ENCODE peak calls at places on chromosomes 12 and 14, in four cellular contexts. K is foreskin fibroblast, Y is dorsolateral prefrontal cortex, J is ovary. I is an unnamed sample.

GRCh38 chr14:101774814-101775213 is 13.3 kb downstream of the PPP2R5C start:
- DNase-seq in K (no peak), Y (no peak), J (no peak), I (peak)

GRCh38 chr12:122064780-122065588 is 13.6 kb upstream of the MLXIP start:
- DNase-seq in K (peak), Y (no peak), J (peak), I (peak)

GRCh38 chr12:87165733-87166375 is 863.3 kb downstream of the C12orf50 start:
- DNase-seq in K (no peak), Y (no peak), J (no peak), I (no peak)

GRCh38 chr12:109721276-109721675 is 7.7 kb downstream of the FAM222A start:
- DNase-seq in K (no peak), Y (no peak), J (no peak), I (no peak)

GRCh38 chr12:96310067-96310466 is 90.2 kb downstream of the CDK17 start:
- DNase-seq in K (no peak), Y (no peak), J (no peak), I (no peak)

GRCh38 chr14:75070383-75070782 is 942 bp downstream of the ZC2HC1C start:
- DNase-seq in K (peak), Y (no peak), J (no peak), I (no peak)

GRCh38 chr12:46523446-46523845 is 150.9 kb upstream of the SLC38A2 start:
- DNase-seq in K (no peak), Y (no peak), J (no peak), I (no peak)

GRCh38 chr12:14238224-14238792 is 127.2 kb upstream of the ATF7IP start:
- DNase-seq in K (peak), Y (no peak), J (no peak), I (no peak)

GRCh38 chr14:37363661-37364060 is 165.9 kb downstream of the MIPOL1 start:
- DNase-seq in K (no peak), Y (no peak), J (no peak), I (no peak)

GRCh38 chr12:70443274-70443673 is 77.2 kb downstream of the KCNMB4 start:
- DNase-seq in K (peak), Y (no peak), J (no peak), I (no peak)

GRCh38 chr14:90382491-90383125 is 14.2 kb upstream of the CALM1 start:
- DNase-seq in K (peak), Y (peak), J (peak), I (peak)

DNA sequence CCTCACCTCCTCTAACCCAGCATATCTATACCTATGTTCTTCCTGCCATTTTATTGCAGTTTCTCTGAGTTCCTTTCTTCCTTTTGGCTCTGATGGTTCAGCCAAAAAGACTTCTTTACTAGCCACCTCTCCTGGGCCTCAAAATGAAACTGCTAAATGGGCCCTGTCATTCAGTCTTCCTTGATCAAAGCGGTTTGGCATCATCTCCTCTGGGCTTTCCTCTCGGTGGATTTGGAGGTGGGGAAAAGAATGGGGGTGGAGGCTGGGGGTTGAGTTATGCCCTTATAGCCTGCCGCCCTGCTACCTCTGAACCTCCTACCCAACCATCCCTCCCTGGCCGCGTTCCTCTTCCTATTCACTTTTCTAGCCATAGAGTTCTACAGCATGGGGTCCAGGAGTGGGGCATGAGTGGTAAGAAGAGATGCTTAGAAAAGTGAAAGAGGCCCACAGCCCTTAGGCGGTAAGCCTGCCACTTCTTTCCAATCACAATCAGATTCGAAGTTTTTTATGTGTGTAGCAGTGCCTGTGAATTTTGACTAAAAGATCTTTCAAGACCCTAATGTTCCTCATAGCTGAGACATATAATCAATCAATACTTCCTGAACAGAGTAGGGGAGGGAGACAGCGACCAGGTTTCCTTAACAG is 2.5 kb downstream of the AJUBA start:
- DNase-seq in K (peak), Y (no peak), J (no peak), I (no peak)
- H3K4me3 ChIP-seq in K (peak), Y (no peak), J (peak), I (peak)

GRCh38 chr14:104138098-104138890 is at the start of gene KIF26A:
- DNase-seq in K (no peak), Y (no peak), J (peak), I (peak)

GRCh38 chr14:104138891-104139459 is 588 bp downstream of the KIF26A start:
- DNase-seq in K (peak), Y (no peak), J (peak), I (no peak)

GRCh38 chr14:104136472-104137296 is 1.7 kb upstream of the KIF26A start:
- DNase-seq in K (peak), Y (no peak), J (peak), I (peak)

GRCh38 chr14:104135904-104136471 is 2.4 kb upstream of the KIF26A start:
- DNase-seq in K (no peak), Y (no peak), J (peak), I (no peak)

GRCh38 chr14:104137297-104138097 is 890 bp upstream of the KIF26A start:
- DNase-seq in K (peak), Y (peak), J (peak), I (peak)
- H3K4me3 ChIP-seq in K (peak), Y (peak), J (peak), I (peak)

DNA sequence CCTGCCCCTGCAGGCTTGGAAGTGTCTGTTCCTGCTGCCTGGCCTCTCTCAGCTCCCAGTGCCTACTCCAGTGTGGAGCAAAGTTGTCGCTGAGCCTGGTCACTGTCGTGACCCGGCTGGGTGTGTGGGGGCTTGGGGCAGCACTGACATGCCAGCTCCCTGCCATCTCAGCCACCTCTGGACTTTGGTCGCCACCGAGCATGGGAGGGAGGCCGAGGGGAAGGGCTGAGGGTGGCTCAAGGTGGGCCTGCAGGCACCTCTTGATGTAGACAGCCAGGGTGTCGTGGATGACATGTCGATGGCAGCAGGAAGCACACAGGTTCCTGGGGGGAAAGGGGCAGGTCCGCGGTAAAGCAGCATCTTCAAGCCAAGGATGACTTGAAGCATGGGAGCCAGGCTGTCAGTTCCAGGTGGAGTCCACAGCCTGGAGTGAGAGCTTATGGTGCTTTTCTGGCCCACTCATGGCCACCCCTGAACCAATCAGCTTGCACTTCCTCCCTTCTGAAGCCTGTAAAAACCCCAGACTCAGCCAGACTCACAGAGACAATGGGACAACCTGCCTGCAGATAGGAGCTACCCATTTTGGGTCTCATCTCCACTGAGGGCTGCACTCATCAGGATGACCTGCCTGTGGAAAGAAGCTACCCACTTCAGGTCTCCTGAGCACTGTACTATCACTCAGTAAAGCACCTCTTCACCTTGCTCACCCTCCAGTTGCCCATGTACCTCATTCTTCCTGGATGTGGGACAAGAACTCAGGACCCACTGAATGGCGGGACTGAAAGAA is 210.1 kb downstream of the MON2 start:
- DNase-seq in K (no peak), Y (no peak), J (no peak), I (no peak)
- H3K4me3 ChIP-seq in K (no peak), Y (no peak), J (no peak), I (no peak)

GRCh38 chr14:76376878-76377523 is 1.1 kb downstream of the ESRRB start:
- DNase-seq in K (peak), Y (no peak), J (no peak), I (no peak)

GRCh38 chr14:76376001-76376404 is at the start of gene ESRRB:
- DNase-seq in K (peak), Y (no peak), J (no peak), I (no peak)

GRCh38 chr14:76375484-76375883 is 453 bp upstream of the ESRRB start:
- DNase-seq in K (no peak), Y (no peak), J (no peak), I (no peak)

GRCh38 chr14:76377675-76378074 is 1.7 kb downstream of the ESRRB start:
- DNase-seq in K (no peak), Y (no peak), J (no peak), I (no peak)

GRCh38 chr14:76376409-76376877 is 506 bp downstream of the ESRRB start:
- DNase-seq in K (no peak), Y (no peak), J (no peak), I (no peak)
- H3K4me3 ChIP-seq in K (no peak), Y (peak), J (no peak), I (no peak)

GRCh38 chr14:55586411-55586810 is 6.4 kb downstream of the KTN1 start:
- DNase-seq in K (no peak), Y (no peak), J (no peak), I (no peak)
- H3K4me3 ChIP-seq in K (no peak), Y (no peak), J (no peak), I (no peak)

DNA sequence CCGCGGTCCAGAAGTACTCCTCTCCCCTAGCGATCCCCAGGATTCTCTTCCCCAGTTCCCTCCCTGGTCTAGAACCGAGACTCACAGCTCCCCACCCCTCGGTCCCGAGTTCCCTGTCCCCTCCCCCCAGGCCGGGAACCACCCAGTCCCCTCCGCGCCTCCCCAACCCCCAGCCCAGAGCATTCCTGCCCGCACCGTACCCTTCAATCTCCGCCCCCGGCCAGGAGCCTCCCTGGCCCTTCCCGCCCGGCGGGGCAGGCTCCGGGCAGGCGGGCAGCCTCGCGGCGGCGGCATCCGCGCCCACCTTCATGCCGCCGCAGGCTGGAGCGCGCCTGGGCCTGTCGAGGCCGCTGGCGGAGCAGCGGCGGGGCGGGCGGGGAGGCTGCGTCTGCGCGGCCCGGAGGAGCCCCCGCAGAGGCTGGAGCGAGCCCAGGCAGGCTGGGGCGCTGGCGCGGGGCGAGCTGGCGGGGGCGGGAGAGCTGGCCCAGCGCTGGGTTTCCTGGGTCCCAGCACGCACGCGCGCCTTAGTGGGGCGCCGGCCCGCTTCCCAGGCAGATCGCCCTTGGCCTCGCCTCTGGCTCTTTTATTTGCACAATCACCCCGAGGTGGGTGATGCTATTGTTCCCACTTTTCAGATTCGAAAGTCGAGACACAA is 22.2 kb upstream of the GPR132 start:
- DNase-seq in K (peak), Y (no peak), J (peak), I (no peak)
- H3K4me3 ChIP-seq in K (peak), Y (peak), J (peak), I (peak)

GRCh38 chr12:104479141-104479662 is 22.5 kb downstream of the CHST11 start:
- DNase-seq in K (no peak), Y (no peak), J (no peak), I (no peak)
- H3K4me3 ChIP-seq in K (no peak), Y (no peak), J (no peak), I (no peak)

DNA sequence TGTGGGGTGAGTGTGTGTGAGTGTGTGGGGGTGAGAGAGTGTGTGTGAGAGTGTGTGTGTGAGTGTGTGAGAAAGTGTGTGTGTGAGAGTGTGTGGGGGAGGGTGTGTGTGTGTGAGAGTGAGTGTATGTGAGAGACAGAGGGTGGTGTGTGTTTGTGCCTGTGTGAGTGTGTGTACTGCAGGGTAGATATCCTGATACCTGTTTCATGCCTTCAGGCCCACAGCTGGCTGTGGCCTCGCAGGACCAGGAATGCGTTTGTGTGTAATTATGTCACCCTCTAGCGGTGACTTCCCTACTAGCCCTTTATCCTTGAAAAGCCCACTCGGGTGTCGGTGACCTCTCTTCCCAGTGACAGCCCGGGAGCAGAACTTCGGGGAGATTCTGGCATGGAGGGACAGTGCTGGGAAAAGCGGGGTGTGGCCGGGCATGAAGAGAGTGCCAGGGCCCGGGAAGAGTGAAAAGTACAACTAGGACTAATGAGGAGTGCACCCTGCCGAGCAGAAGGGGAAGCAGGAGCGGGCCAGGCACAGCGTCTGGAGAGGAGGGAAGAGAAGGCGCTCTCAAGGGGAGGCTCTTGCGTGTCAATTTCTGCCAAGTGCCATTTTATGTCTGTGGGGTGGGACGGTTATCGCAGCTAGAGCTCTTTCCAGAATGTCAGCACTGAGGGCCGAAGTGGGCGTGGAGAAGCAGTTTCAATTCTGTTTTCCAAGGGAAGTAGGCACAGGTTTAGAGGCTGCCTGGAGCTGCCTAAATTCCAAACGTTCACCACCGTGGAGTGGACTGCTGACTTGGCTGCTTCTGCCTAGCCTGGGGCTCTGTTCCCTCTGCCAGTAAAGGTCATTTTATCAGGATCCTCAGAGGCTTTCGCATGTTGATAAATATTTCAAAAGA is 11.0 kb upstream of the FBXL14 start:
- DNase-seq in K (peak), Y (peak), J (peak), I (peak)
- H3K4me3 ChIP-seq in K (peak), Y (peak), J (peak), I (no peak)

I was measured in Jurkat, Clone E6-1.